ENCODE peak calls at places on chromosome 3, in seven cellular contexts. One of them, this sample, is unnamed.

GRCh38 chr3:54954019-54954418 is 26.2 kb upstream of the LRTM1 start:
- DNase-seq in H7: no peak
- DNase-seq in mesenchymal stem cell: peak
- DNase-seq in SJSA1: peak
- DNase-seq in left ventricle myocardium inferior: no peak
- DNase-seq in mammary epithelial cell: peak
- DNase-seq in IMR-90: peak
- DNase-seq in this sample: peak

GRCh38 chr3:114380233-114380645 is 86.4 kb downstream of the TIGIT start:
- DNase-seq in mesenchymal stem cell: peak
- DNase-seq in SJSA1: peak
- DNase-seq in IMR-90: peak
- DNase-seq in left ventricle myocardium inferior: peak
- DNase-seq in mammary epithelial cell: peak
- DNase-seq in H7: no peak
- DNase-seq in this sample: peak

GRCh38 chr3:132136334-132136716 is 101.5 kb upstream of the CPNE4 start:
- DNase-seq in IMR-90: no peak
- DNase-seq in left ventricle myocardium inferior: no peak
- DNase-seq in mesenchymal stem cell: no peak
- DNase-seq in H7: no peak
- DNase-seq in mammary epithelial cell: no peak
- DNase-seq in SJSA1: no peak
- DNase-seq in this sample: no peak

GRCh38 chr3:131960324-131960723 is 74.5 kb downstream of the CPNE4 start:
- DNase-seq in H7: no peak
- DNase-seq in IMR-90: peak
- DNase-seq in mammary epithelial cell: peak
- DNase-seq in left ventricle myocardium inferior: no peak
- DNase-seq in mesenchymal stem cell: no peak
- DNase-seq in SJSA1: no peak
- DNase-seq in this sample: peak

GRCh38 chr3:45976191-45977091 is 19.2 kb downstream of the FYCO1 start:
- DNase-seq in mesenchymal stem cell: no peak
- DNase-seq in mammary epithelial cell: no peak
- DNase-seq in IMR-90: no peak
- DNase-seq in H7: no peak
- DNase-seq in left ventricle myocardium inferior: no peak
- DNase-seq in SJSA1: no peak
- DNase-seq in this sample: no peak

GRCh38 chr3:8519156-8519555 is 17.5 kb downstream of the LMCD1 start:
- DNase-seq in SJSA1: no peak
- DNase-seq in IMR-90: peak
- DNase-seq in H7: no peak
- DNase-seq in left ventricle myocardium inferior: no peak
- DNase-seq in mammary epithelial cell: peak
- DNase-seq in mesenchymal stem cell: no peak
- DNase-seq in this sample: peak

GRCh38 chr3:153901152-153901551 is 220.0 kb upstream of the ARHGEF26 start:
- DNase-seq in mesenchymal stem cell: no peak
- DNase-seq in left ventricle myocardium inferior: no peak
- DNase-seq in IMR-90: no peak
- DNase-seq in H7: no peak
- DNase-seq in SJSA1: no peak
- DNase-seq in mammary epithelial cell: peak
- DNase-seq in this sample: no peak

GRCh38 chr3:50583897-50584296 is 14.6 kb downstream of the HEMK1 start:
- DNase-seq in left ventricle myocardium inferior: peak
- DNase-seq in IMR-90: no peak
- DNase-seq in SJSA1: no peak
- DNase-seq in H7: no peak
- DNase-seq in mesenchymal stem cell: no peak
- DNase-seq in mammary epithelial cell: no peak
- DNase-seq in this sample: no peak

GRCh38 chr3:157447026-157447694 is 10.5 kb downstream of the PTX3 start:
- DNase-seq in SJSA1: no peak
- DNase-seq in left ventricle myocardium inferior: no peak
- DNase-seq in mesenchymal stem cell: peak
- DNase-seq in H7: no peak
- DNase-seq in mammary epithelial cell: peak
- DNase-seq in IMR-90: peak
- DNase-seq in this sample: no peak

GRCh38 chr3:49120096-49120437 is 556 bp downstream of the USP19 start:
- DNase-seq in left ventricle myocardium inferior: no peak
- DNase-seq in H7: no peak
- DNase-seq in mesenchymal stem cell: peak
- DNase-seq in SJSA1: no peak
- DNase-seq in IMR-90: peak
- DNase-seq in mammary epithelial cell: no peak
- DNase-seq in this sample: no peak

GRCh38 chr3:46667657-46668056 is 25.8 kb downstream of the ALS2CL start:
- DNase-seq in H7: peak
- DNase-seq in IMR-90: no peak
- DNase-seq in SJSA1: peak
- DNase-seq in left ventricle myocardium inferior: no peak
- DNase-seq in mesenchymal stem cell: no peak
- DNase-seq in mammary epithelial cell: no peak
- DNase-seq in this sample: no peak

GRCh38 chr3:70989174-70989573 is 594.4 kb downstream of the FOXP1 start:
- DNase-seq in H7: no peak
- DNase-seq in SJSA1: no peak
- DNase-seq in mammary epithelial cell: no peak
- DNase-seq in mesenchymal stem cell: peak
- DNase-seq in IMR-90: peak
- DNase-seq in left ventricle myocardium inferior: no peak
- DNase-seq in this sample: peak

GRCh38 chr3:195885036-195885871 is 23.1 kb downstream of the TNK2 start:
- DNase-seq in left ventricle myocardium inferior: peak
- DNase-seq in SJSA1: no peak
- DNase-seq in mammary epithelial cell: no peak
- DNase-seq in IMR-90: no peak
- DNase-seq in H7: no peak
- DNase-seq in mesenchymal stem cell: no peak
- DNase-seq in this sample: peak

GRCh38 chr3:71537211-71537611 is 46.3 kb downstream of the FOXP1 start:
- DNase-seq in left ventricle myocardium inferior: no peak
- DNase-seq in mammary epithelial cell: peak
- DNase-seq in H7: no peak
- DNase-seq in SJSA1: peak
- DNase-seq in mesenchymal stem cell: peak
- DNase-seq in IMR-90: peak
- DNase-seq in this sample: peak

GRCh38 chr3:106824856-106825255 is 552.4 kb upstream of the CCDC54 start:
- DNase-seq in SJSA1: no peak
- DNase-seq in left ventricle myocardium inferior: no peak
- DNase-seq in H7: peak
- DNase-seq in IMR-90: peak
- DNase-seq in mesenchymal stem cell: peak
- DNase-seq in mammary epithelial cell: peak
- DNase-seq in this sample: no peak

GRCh38 chr3:46085421-46086082 is 58.3 kb upstream of the XCR1 start:
- DNase-seq in mammary epithelial cell: no peak
- DNase-seq in SJSA1: no peak
- DNase-seq in mesenchymal stem cell: no peak
- DNase-seq in H7: no peak
- DNase-seq in left ventricle myocardium inferior: no peak
- DNase-seq in IMR-90: no peak
- DNase-seq in this sample: no peak

GRCh38 chr3:108914774-108915641 is 38.7 kb downstream of the GUCA1C start:
- DNase-seq in SJSA1: no peak
- DNase-seq in mesenchymal stem cell: peak
- DNase-seq in H7: peak
- DNase-seq in mammary epithelial cell: peak
- DNase-seq in left ventricle myocardium inferior: no peak
- DNase-seq in IMR-90: peak
- DNase-seq in this sample: peak

GRCh38 chr3:76646921-76647562 is 392.9 kb upstream of the ROBO2 start:
- DNase-seq in IMR-90: no peak
- DNase-seq in H7: peak
- DNase-seq in SJSA1: no peak
- DNase-seq in left ventricle myocardium inferior: no peak
- DNase-seq in mesenchymal stem cell: no peak
- DNase-seq in mammary epithelial cell: no peak
- DNase-seq in this sample: no peak

GRCh38 chr3:108096506-108097325 is 5.9 kb upstream of the CD47 start:
- DNase-seq in mammary epithelial cell: no peak
- DNase-seq in H7: no peak
- DNase-seq in SJSA1: no peak
- DNase-seq in mesenchymal stem cell: no peak
- DNase-seq in left ventricle myocardium inferior: no peak
- DNase-seq in IMR-90: no peak
- DNase-seq in this sample: no peak

GRCh38 chr3:34863485-34863884 is 775.8 kb upstream of the ARPP21 start:
- DNase-seq in SJSA1: no peak
- DNase-seq in left ventricle myocardium inferior: no peak
- DNase-seq in mesenchymal stem cell: no peak
- DNase-seq in H7: no peak
- DNase-seq in mammary epithelial cell: no peak
- DNase-seq in IMR-90: no peak
- DNase-seq in this sample: no peak

GRCh38 chr3:45112939-45113338 is 33.2 kb downstream of the CDCP1 start:
- DNase-seq in SJSA1: no peak
- DNase-seq in H7: no peak
- DNase-seq in mesenchymal stem cell: no peak
- DNase-seq in IMR-90: peak
- DNase-seq in mammary epithelial cell: no peak
- DNase-seq in left ventricle myocardium inferior: no peak
- DNase-seq in this sample: peak

GRCh38 chr3:52054689-52055511 is 1.5 kb downstream of the DUSP7 start:
- DNase-seq in mammary epithelial cell: no peak
- DNase-seq in SJSA1: no peak
- DNase-seq in H7: peak
- DNase-seq in IMR-90: peak
- DNase-seq in mesenchymal stem cell: no peak
- DNase-seq in left ventricle myocardium inferior: no peak
- DNase-seq in this sample: no peak

GRCh38 chr3:44130249-44130648 is 111.4 kb upstream of the TOPAZ1 start:
- DNase-seq in H7: no peak
- DNase-seq in mammary epithelial cell: no peak
- DNase-seq in mesenchymal stem cell: no peak
- DNase-seq in left ventricle myocardium inferior: no peak
- DNase-seq in SJSA1: no peak
- DNase-seq in IMR-90: no peak
- DNase-seq in this sample: no peak

GRCh38 chr3:78861156-78861555 is 906.6 kb downstream of the ROBO1 start:
- DNase-seq in SJSA1: no peak
- DNase-seq in left ventricle myocardium inferior: no peak
- DNase-seq in H7: no peak
- DNase-seq in mammary epithelial cell: no peak
- DNase-seq in IMR-90: no peak
- DNase-seq in mesenchymal stem cell: no peak
- DNase-seq in this sample: no peak

GRCh38 chr3:58568572-58569286 is 8.5 kb downstream of the FAM107A start:
- DNase-seq in SJSA1: peak
- DNase-seq in mesenchymal stem cell: peak
- DNase-seq in H7: peak
- DNase-seq in IMR-90: peak
- DNase-seq in left ventricle myocardium inferior: peak
- DNase-seq in mammary epithelial cell: peak
- DNase-seq in this sample: no peak

GRCh38 chr3:73072634-73073033 is 11.2 kb downstream of the EBLN2 start:
- DNase-seq in H7: no peak
- DNase-seq in mammary epithelial cell: no peak
- DNase-seq in IMR-90: no peak
- DNase-seq in mesenchymal stem cell: no peak
- DNase-seq in SJSA1: no peak
- DNase-seq in left ventricle myocardium inferior: no peak
- DNase-seq in this sample: no peak

GRCh38 chr3:11600501-11601282 is 43.0 kb downstream of the VGLL4 start:
- DNase-seq in IMR-90: peak
- DNase-seq in mesenchymal stem cell: peak
- DNase-seq in mammary epithelial cell: peak
- DNase-seq in H7: peak
- DNase-seq in left ventricle myocardium inferior: peak
- DNase-seq in SJSA1: peak
- DNase-seq in this sample: peak
- H3K4me3 ChIP-seq in IMR-90: no peak
- H3K4me3 ChIP-seq in mesenchymal stem cell: peak
- H3K4me3 ChIP-seq in mammary epithelial cell: no peak
- H3K4me3 ChIP-seq in H7: no peak
- H3K4me3 ChIP-seq in left ventricle myocardium inferior: peak
- H3K4me3 ChIP-seq in SJSA1: no peak
- H3K4me3 ChIP-seq in this sample: no peak

GRCh38 chr3:15063238-15063637 is 1.9 kb downstream of the MRPS25 start:
- DNase-seq in IMR-90: no peak
- DNase-seq in SJSA1: no peak
- DNase-seq in mammary epithelial cell: no peak
- DNase-seq in left ventricle myocardium inferior: no peak
- DNase-seq in mesenchymal stem cell: no peak
- DNase-seq in H7: no peak
- DNase-seq in this sample: no peak
- H3K4me3 ChIP-seq in IMR-90: no peak
- H3K4me3 ChIP-seq in SJSA1: no peak
- H3K4me3 ChIP-seq in mammary epithelial cell: no peak
- H3K4me3 ChIP-seq in left ventricle myocardium inferior: peak
- H3K4me3 ChIP-seq in mesenchymal stem cell: peak
- H3K4me3 ChIP-seq in H7: no peak
- H3K4me3 ChIP-seq in this sample: no peak

GRCh38 chr3:25432191-25432720 is 4.2 kb downstream of the RARB start:
- DNase-seq in mammary epithelial cell: peak
- DNase-seq in left ventricle myocardium inferior: no peak
- DNase-seq in SJSA1: no peak
- DNase-seq in H7: no peak
- DNase-seq in IMR-90: no peak
- DNase-seq in mesenchymal stem cell: no peak
- DNase-seq in this sample: no peak

GRCh38 chr3:25429960-25430941 is 2.2 kb downstream of the RARB start:
- DNase-seq in IMR-90: peak
- DNase-seq in H7: no peak
- DNase-seq in mammary epithelial cell: peak
- DNase-seq in left ventricle myocardium inferior: no peak
- DNase-seq in SJSA1: no peak
- DNase-seq in mesenchymal stem cell: peak
- DNase-seq in this sample: no peak

GRCh38 chr3:25433106-25433505 is 5.0 kb downstream of the RARB start:
- DNase-seq in mammary epithelial cell: peak
- DNase-seq in SJSA1: no peak
- DNase-seq in H7: no peak
- DNase-seq in mesenchymal stem cell: no peak
- DNase-seq in left ventricle myocardium inferior: no peak
- DNase-seq in IMR-90: no peak
- DNase-seq in this sample: no peak

GRCh38 chr3:25429441-25429907 is 1.4 kb downstream of the RARB start:
- DNase-seq in H7: no peak
- DNase-seq in left ventricle myocardium inferior: no peak
- DNase-seq in SJSA1: no peak
- DNase-seq in IMR-90: no peak
- DNase-seq in mesenchymal stem cell: no peak
- DNase-seq in mammary epithelial cell: peak
- DNase-seq in this sample: no peak

GRCh38 chr3:25430942-25431570 is 3.0 kb downstream of the RARB start:
- DNase-seq in SJSA1: no peak
- DNase-seq in left ventricle myocardium inferior: no peak
- DNase-seq in mammary epithelial cell: peak
- DNase-seq in H7: no peak
- DNase-seq in IMR-90: no peak
- DNase-seq in mesenchymal stem cell: peak
- DNase-seq in this sample: no peak
- H3K4me3 ChIP-seq in SJSA1: peak
- H3K4me3 ChIP-seq in left ventricle myocardium inferior: peak
- H3K4me3 ChIP-seq in mammary epithelial cell: no peak
- H3K4me3 ChIP-seq in H7: no peak
- H3K4me3 ChIP-seq in IMR-90: no peak
- H3K4me3 ChIP-seq in mesenchymal stem cell: no peak
- H3K4me3 ChIP-seq in this sample: no peak

GRCh38 chr3:12658593-12659058 is 5.3 kb downstream of the RAF1 start:
- DNase-seq in IMR-90: peak
- DNase-seq in left ventricle myocardium inferior: no peak
- DNase-seq in mammary epithelial cell: no peak
- DNase-seq in mesenchymal stem cell: peak
- DNase-seq in H7: no peak
- DNase-seq in SJSA1: no peak
- DNase-seq in this sample: no peak
- H3K4me3 ChIP-seq in IMR-90: no peak
- H3K4me3 ChIP-seq in left ventricle myocardium inferior: peak
- H3K4me3 ChIP-seq in mammary epithelial cell: no peak
- H3K4me3 ChIP-seq in mesenchymal stem cell: no peak
- H3K4me3 ChIP-seq in H7: no peak
- H3K4me3 ChIP-seq in SJSA1: no peak
- H3K4me3 ChIP-seq in this sample: no peak

This sample was measured in skeletal muscle cell.